ENCODE peak calls at places on chromosome 13, in nine cellular contexts. U, Z, L, S, W, J, Q, R and A are unnamed samples.

GRCh38 chr13:21911916-21912315 is 241.0 kb downstream of the FGF9 start:
- DNase-seq in S (no peak), W (no peak), U (no peak), Q (no peak), R (no peak), Z (no peak), J (no peak), L (no peak), A (no peak)

GRCh38 chr13:80665792-80666333 is 324.9 kb upstream of the SPRY2 start:
- DNase-seq in J (no peak), S (no peak), L (no peak), U (no peak), W (no peak), Q (no peak), Z (no peak), R (no peak), A (no peak)

GRCh38 chr13:41780736-41781708 is 179.9 kb downstream of the VWA8 start:
- DNase-seq in U (no peak), Z (no peak), L (no peak), Q (no peak), R (no peak), S (peak), J (peak), W (no peak), A (no peak)

GRCh38 chr13:27973956-27974662 is 5.0 kb upstream of the CDX2 start:
- DNase-seq in L (peak), S (no peak), Q (peak), W (no peak), U (no peak), Z (no peak), J (no peak), R (peak), A (no peak)

GRCh38 chr13:114120486-114121430 is 11.7 kb downstream of the RASA3 start:
- DNase-seq in R (no peak), L (no peak), S (no peak), U (no peak), W (no peak), Z (no peak), Q (no peak), J (no peak), A (peak)

GRCh38 chr13:44259045-44260042 is 114.3 kb upstream of the SERP2 start:
- DNase-seq in R (no peak), Q (peak), U (peak), W (no peak), S (peak), Z (peak), L (no peak), J (no peak), A (no peak)

GRCh38 chr13:113729329-113730019 is 29.6 kb upstream of the TMEM255B start:
- DNase-seq in U (no peak), S (no peak), R (no peak), J (no peak), W (no peak), Q (no peak), L (peak), Z (no peak), A (peak)

GRCh38 chr13:40206241-40207109 is 460.0 kb downstream of the FOXO1 start:
- DNase-seq in W (no peak), U (peak), S (peak), Q (no peak), L (no peak), R (no peak), J (no peak), Z (no peak), A (no peak)

GRCh38 chr13:37069597-37070103 is 10.2 kb upstream of the SUPT20H start:
- DNase-seq in W (no peak), S (no peak), R (no peak), Q (no peak), U (no peak), Z (no peak), J (no peak), L (no peak), A (no peak)

GRCh38 chr13:113105032-113105993 is at the start of gene F7:
- DNase-seq in W (no peak), L (no peak), U (no peak), Z (no peak), J (no peak), S (no peak), R (no peak), Q (no peak), A (peak)

GRCh38 chr13:108195146-108195545 is 20.2 kb downstream of the LIG4 start:
- DNase-seq in R (no peak), U (no peak), S (no peak), Q (no peak), Z (no peak), J (no peak), L (no peak), W (no peak), A (no peak)

GRCh38 chr13:111034811-111035210 is 80.3 kb upstream of the ARHGEF7 start:
- DNase-seq in W (no peak), Z (no peak), R (no peak), U (no peak), S (peak), J (no peak), L (no peak), Q (no peak), A (no peak)

GRCh38 chr13:41345921-41346589 is 35.0 kb downstream of the NAA16 start:
- DNase-seq in W (no peak), R (no peak), J (no peak), Z (no peak), U (no peak), L (no peak), S (no peak), Q (no peak), A (no peak)

GRCh38 chr13:28031220-28031903 is 42.9 kb upstream of the URAD start:
- DNase-seq in S (no peak), Q (no peak), R (peak), W (no peak), Z (no peak), U (no peak), L (no peak), J (peak), A (no peak)

GRCh38 chr13:96460571-96460970 is 370.7 kb downstream of the HS6ST3 start:
- DNase-seq in L (no peak), Q (no peak), U (no peak), W (peak), Z (no peak), J (peak), R (no peak), S (no peak), A (no peak)

GRCh38 chr13:112012004-112012704 is 54.8 kb upstream of the SOX1 start:
- DNase-seq in R (no peak), Z (no peak), S (no peak), U (no peak), L (no peak), Q (no peak), W (no peak), J (no peak), A (no peak)

GRCh38 chr13:41971848-41972247 is 10.9 kb upstream of the VWA8 start:
- DNase-seq in J (no peak), U (no peak), R (no peak), Z (no peak), L (no peak), Q (no peak), S (no peak), W (no peak), A (no peak)

GRCh38 chr13:52830946-52831345 is 17.5 kb downstream of the PCDH8 start:
- DNase-seq in L (no peak), Q (no peak), U (no peak), J (no peak), R (no peak), W (no peak), S (peak), Z (no peak), A (no peak)

GRCh38 chr13:77699059-77699680 is 1.7 kb downstream of the SLAIN1 start:
- DNase-seq in S (no peak), W (no peak), L (no peak), J (no peak), R (no peak), Q (no peak), Z (no peak), U (no peak), A (no peak)
- H3K27ac ChIP-seq in S (no peak), W (no peak), L (no peak), J (no peak), R (peak), Q (no peak), Z (no peak), U (no peak), A (peak)

GRCh38 chr13:95235199-95235726 is 66.0 kb downstream of the ABCC4 start:
- DNase-seq in J (no peak), R (no peak), W (no peak), Z (no peak), U (no peak), S (no peak), L (no peak), Q (no peak), A (no peak)
- H3K4me3 ChIP-seq in J (no peak), R (no peak), W (no peak), Z (no peak), U (no peak), S (no peak), L (no peak), Q (no peak), A (no peak)

DNA sequence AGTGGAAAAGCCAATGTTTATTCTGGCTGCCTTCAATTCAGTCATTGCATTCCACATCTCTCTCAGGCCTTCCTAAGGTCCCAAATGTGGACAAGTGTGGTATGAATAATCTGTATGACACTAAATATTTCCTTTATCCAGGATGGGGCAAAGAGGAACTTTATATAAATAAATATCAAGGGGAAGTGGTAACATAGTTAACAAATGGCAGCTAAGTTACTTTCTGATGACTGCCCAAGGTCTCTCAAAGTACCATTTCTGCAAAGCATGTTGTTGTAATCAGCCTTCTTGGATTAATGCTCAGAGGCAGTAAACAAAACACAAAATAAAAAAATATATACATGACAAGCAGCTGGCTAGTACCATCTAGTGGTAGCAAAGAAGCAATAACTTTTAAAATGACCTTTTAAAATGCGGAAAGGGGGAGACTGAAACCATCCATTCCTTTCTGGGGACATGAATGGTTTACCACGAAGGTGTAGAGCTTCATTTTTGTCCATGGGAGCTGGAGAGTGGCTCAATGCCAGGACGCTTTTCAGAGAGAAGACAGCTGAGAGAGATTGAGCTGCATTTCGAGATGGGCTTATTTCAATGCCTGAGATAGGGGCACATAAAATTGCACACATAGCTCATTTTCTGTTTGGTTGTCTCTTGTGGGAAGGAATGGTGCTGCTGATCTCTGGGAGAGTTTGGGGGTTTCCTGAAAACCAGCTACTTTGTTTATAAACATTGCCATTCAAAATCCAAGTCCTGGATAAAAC is 259.2 kb downstream of the RFC3 start:
- DNase-seq in Z (no peak), S (peak), R (no peak), Q (no peak), L (no peak), W (peak), U (peak), J (no peak), A (no peak)
- TF ChIP-seq CTCF in Z (peak), S (peak), R (peak), Q (no peak), L (no peak), W (peak), U (peak), J (peak), A (peak)

DNA sequence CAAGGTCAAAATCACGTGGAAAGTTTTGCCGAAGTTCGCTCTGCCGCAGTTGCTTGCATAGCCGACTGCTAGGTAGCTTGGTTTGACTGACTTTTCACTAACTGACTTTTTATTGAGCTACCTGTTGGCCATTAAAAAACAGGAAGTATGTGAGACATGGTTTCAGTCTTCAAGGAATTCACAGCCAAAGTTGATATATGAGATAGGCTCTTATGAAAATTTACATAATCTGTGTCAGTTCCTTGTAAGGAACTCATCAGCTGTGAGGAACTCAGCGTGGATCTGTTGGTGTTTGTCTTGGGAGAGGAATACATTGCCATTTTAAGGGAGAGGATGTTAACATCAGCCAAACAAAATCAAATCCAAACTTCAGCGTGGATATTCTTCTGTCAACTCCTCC is 2.1 kb downstream of the RNF113B start:
- DNase-seq in Z (no peak), Q (no peak), W (no peak), R (no peak), U (no peak), S (no peak), J (no peak), L (no peak), A (no peak)
- H3K27ac ChIP-seq in Z (no peak), Q (no peak), W (no peak), R (peak), U (no peak), S (peak), J (no peak), L (no peak), A (no peak)